ENCODE peak calls at places on chromosomes 6 and 20, in eight cellular contexts. One of them, this sample, is unnamed.

GRCh38 chr6:138499303-138499991 is at the start of gene NHSL1:
- DNase-seq in CD4-positive, CD25-positive, alpha-beta regulatory T cell: no peak
- DNase-seq in pancreas: no peak
- DNase-seq in NCI-H1105: no peak
- DNase-seq in stimulated activated CD8-positive, alpha-beta memory T cell treated with anti-CD3 and anti-CD28 coated beads, Interleukin-7, amount 100 ng/mL, for 48 hours: no peak
- DNase-seq in activated naive CD4-positive, alpha-beta T cell: no peak
- DNase-seq in upper lobe of left lung: no peak
- DNase-seq in activated gamma-delta T cell treated with Interleukin-2 at 50 U/mL for 16 hours: no peak
- DNase-seq in this sample: peak

GRCh38 chr20:15042723-15043122 is 705.3 kb upstream of the FLRT3 start:
- DNase-seq in NCI-H1105: no peak
- DNase-seq in pancreas: no peak
- DNase-seq in CD4-positive, CD25-positive, alpha-beta regulatory T cell: no peak
- DNase-seq in activated gamma-delta T cell treated with Interleukin-2 at 50 U/mL for 16 hours: no peak
- DNase-seq in activated naive CD4-positive, alpha-beta T cell: no peak
- DNase-seq in stimulated activated CD8-positive, alpha-beta memory T cell treated with anti-CD3 and anti-CD28 coated beads, Interleukin-7, amount 100 ng/mL, for 48 hours: no peak
- DNase-seq in upper lobe of left lung: no peak
- DNase-seq in this sample: no peak

GRCh38 chr6:16432075-16433032 is 194.0 kb downstream of the GMPR start:
- DNase-seq in CD4-positive, CD25-positive, alpha-beta regulatory T cell: no peak
- DNase-seq in NCI-H1105: no peak
- DNase-seq in stimulated activated CD8-positive, alpha-beta memory T cell treated with anti-CD3 and anti-CD28 coated beads, Interleukin-7, amount 100 ng/mL, for 48 hours: no peak
- DNase-seq in pancreas: no peak
- DNase-seq in activated gamma-delta T cell treated with Interleukin-2 at 50 U/mL for 16 hours: no peak
- DNase-seq in activated naive CD4-positive, alpha-beta T cell: no peak
- DNase-seq in upper lobe of left lung: no peak
- DNase-seq in this sample: no peak

GRCh38 chr20:34954905-34955231 is 738 bp downstream of the GSS start:
- DNase-seq in CD4-positive, CD25-positive, alpha-beta regulatory T cell: no peak
- DNase-seq in upper lobe of left lung: no peak
- DNase-seq in pancreas: no peak
- DNase-seq in activated gamma-delta T cell treated with Interleukin-2 at 50 U/mL for 16 hours: no peak
- DNase-seq in NCI-H1105: peak
- DNase-seq in stimulated activated CD8-positive, alpha-beta memory T cell treated with anti-CD3 and anti-CD28 coated beads, Interleukin-7, amount 100 ng/mL, for 48 hours: no peak
- DNase-seq in activated naive CD4-positive, alpha-beta T cell: no peak
- DNase-seq in this sample: no peak

GRCh38 chr20:62208805-62209755 is 11.0 kb downstream of the HRH3 start:
- DNase-seq in pancreas: peak
- DNase-seq in NCI-H1105: no peak
- DNase-seq in stimulated activated CD8-positive, alpha-beta memory T cell treated with anti-CD3 and anti-CD28 coated beads, Interleukin-7, amount 100 ng/mL, for 48 hours: no peak
- DNase-seq in CD4-positive, CD25-positive, alpha-beta regulatory T cell: no peak
- DNase-seq in activated naive CD4-positive, alpha-beta T cell: no peak
- DNase-seq in activated gamma-delta T cell treated with Interleukin-2 at 50 U/mL for 16 hours: no peak
- DNase-seq in upper lobe of left lung: no peak
- DNase-seq in this sample: no peak

GRCh38 chr6:42128460-42129359 is 13.7 kb downstream of the C6orf132 start:
- DNase-seq in CD4-positive, CD25-positive, alpha-beta regulatory T cell: no peak
- DNase-seq in NCI-H1105: no peak
- DNase-seq in activated gamma-delta T cell treated with Interleukin-2 at 50 U/mL for 16 hours: no peak
- DNase-seq in stimulated activated CD8-positive, alpha-beta memory T cell treated with anti-CD3 and anti-CD28 coated beads, Interleukin-7, amount 100 ng/mL, for 48 hours: no peak
- DNase-seq in activated naive CD4-positive, alpha-beta T cell: no peak
- DNase-seq in pancreas: no peak
- DNase-seq in upper lobe of left lung: no peak
- DNase-seq in this sample: no peak

GRCh38 chr20:63309261-63310071 is 16.5 kb downstream of the COL20A1 start:
- DNase-seq in activated naive CD4-positive, alpha-beta T cell: no peak
- DNase-seq in CD4-positive, CD25-positive, alpha-beta regulatory T cell: no peak
- DNase-seq in NCI-H1105: no peak
- DNase-seq in stimulated activated CD8-positive, alpha-beta memory T cell treated with anti-CD3 and anti-CD28 coated beads, Interleukin-7, amount 100 ng/mL, for 48 hours: no peak
- DNase-seq in pancreas: peak
- DNase-seq in upper lobe of left lung: no peak
- DNase-seq in activated gamma-delta T cell treated with Interleukin-2 at 50 U/mL for 16 hours: no peak
- DNase-seq in this sample: no peak

GRCh38 chr6:115415378-115415777 is 645.3 kb downstream of the FRK start:
- DNase-seq in activated naive CD4-positive, alpha-beta T cell: no peak
- DNase-seq in CD4-positive, CD25-positive, alpha-beta regulatory T cell: no peak
- DNase-seq in NCI-H1105: no peak
- DNase-seq in upper lobe of left lung: no peak
- DNase-seq in pancreas: no peak
- DNase-seq in stimulated activated CD8-positive, alpha-beta memory T cell treated with anti-CD3 and anti-CD28 coated beads, Interleukin-7, amount 100 ng/mL, for 48 hours: no peak
- DNase-seq in activated gamma-delta T cell treated with Interleukin-2 at 50 U/mL for 16 hours: no peak
- DNase-seq in this sample: no peak